ENCODE peak calls at places on chromosomes 7 and 10, in four cellular contexts. P, I, G and V are unnamed samples.
A peak's percentile ranks its signal among the peaks of the same experiment; 100 is the strongest.

GRCh38 chr7:28623105-28623730 is 210.9 kb downstream of the CREB5 start:
- DNase-seq in G (no peak), P (no peak), I (no peak), V (no peak)

GRCh38 chr10:71975087-71975890 is 11.1 kb downstream of the CHST3 start:
- DNase-seq in G (no peak), I (no peak), P (no peak), V (no peak)

GRCh38 chr7:101171442-101171837 is 6.1 kb upstream of the VGF start:
- DNase-seq in G (no peak), I (no peak), P (no peak), V (no peak)

GRCh38 chr10:65518379-65518778 is 1407.5 kb upstream of the LRRTM3 start:
- DNase-seq in G (no peak), I (no peak), P (no peak), V (no peak)

GRCh38 chr10:67912330-67912946 is 28.0 kb downstream of the SIRT1 start:
- DNase-seq in P (no peak), G (no peak), I (no peak), V (no peak)

GRCh38 chr7:32266932-32267475 is 196.8 kb upstream of the PDE1C start:
- DNase-seq in P (no peak), I (no peak), G (no peak), V (no peak)

GRCh38 chr10:91592282-91593020 is 40.4 kb downstream of the PPP1R3C start:
- DNase-seq in G (no peak), P (no peak), I (no peak), V (no peak)

GRCh38 chr7:63028376-63029206 is 970.1 kb upstream of the ZNF722 start:
- DNase-seq in I (no peak), G (no peak), P (no peak), V (no peak)

GRCh38 chr7:12007591-12007990 is 175.6 kb upstream of the THSD7A start:
- DNase-seq in G (no peak), P (no peak), I (no peak), V (no peak)

GRCh38 chr10:79065091-79065551 is 3.6 kb upstream of the ZMIZ1 start:
- DNase-seq in I (no peak), P (no peak), G (no peak), V (no peak)

GRCh38 chr10:3486346-3487065 is 298.5 kb downstream of the KLF6 start:
- DNase-seq in G (no peak), I (no peak), P (no peak), V (no peak)

GRCh38 chr10:129932182-129932581 is 31.9 kb downstream of the EBF3 start:
- DNase-seq in G (no peak), I (no peak), P (no peak), V (no peak)

GRCh38 chr10:110615057-110615630 is 29.0 kb upstream of the RBM20 start:
- DNase-seq in G (no peak), I (no peak), P (no peak), V (no peak)

GRCh38 chr7:50728184-50728583 is 54.5 kb downstream of the GRB10 start:
- DNase-seq in G (no peak), P (no peak), I (no peak), V (no peak)

GRCh38 chr7:99267530-99268360 is 4.9 kb upstream of the MYH16 start:
- DNase-seq in I (no peak), G (no peak), P (no peak), V (no peak)

GRCh38 chr7:40937879-40938278 is 765.0 kb downstream of the INHBA start:
- DNase-seq in G (no peak), I (no peak), P (no peak), V (no peak)

GRCh38 chr7:104225441-104225840 is 17.6 kb upstream of the ORC5 start:
- DNase-seq in I (no peak), G (no peak), P (no peak), V (no peak)

GRCh38 chr7:101558742-101559325 is 70.3 kb downstream of the MYL10 start:
- DNase-seq in G (no peak), P (no peak), I (peak; percentile 30), V (no peak)

GRCh38 chr10:3828404-3829192 is 43.6 kb upstream of the KLF6 start:
- DNase-seq in I (peak; percentile 50), G (no peak), P (no peak), V (no peak)

GRCh38 chr7:55020481-55020871 is 1.7 kb downstream of the EGFR start:
- DNase-seq in P (no peak), I (no peak), G (no peak), V (no peak)

GRCh38 chr7:134693256-134693655 is 46.6 kb downstream of the BPGM start:
- DNase-seq in I (no peak), P (no peak), G (no peak), V (no peak)

GRCh38 chr10:86253171-86254072 is 113.2 kb downstream of the GRID1 start:
- DNase-seq in I (no peak), G (no peak), P (no peak), V (no peak)

GRCh38 chr10:93871805-93872204 is 22.0 kb upstream of the SLC35G1 start:
- DNase-seq in I (no peak), G (no peak), P (no peak), V (no peak)

GRCh38 chr10:65030263-65030662 is 1509.1 kb downstream of the REEP3 start:
- DNase-seq in I (no peak), G (no peak), P (no peak), V (no peak)

GRCh38 chr7:6288270-6288860 is 15.9 kb upstream of the CYTH3 start:
- DNase-seq in G (no peak), I (no peak), P (no peak), V (no peak)

GRCh38 chr7:105769951-105770628 is 106.3 kb downstream of the ATXN7L1 start:
- DNase-seq in P (no peak), G (no peak), I (no peak), V (no peak)

DNA sequence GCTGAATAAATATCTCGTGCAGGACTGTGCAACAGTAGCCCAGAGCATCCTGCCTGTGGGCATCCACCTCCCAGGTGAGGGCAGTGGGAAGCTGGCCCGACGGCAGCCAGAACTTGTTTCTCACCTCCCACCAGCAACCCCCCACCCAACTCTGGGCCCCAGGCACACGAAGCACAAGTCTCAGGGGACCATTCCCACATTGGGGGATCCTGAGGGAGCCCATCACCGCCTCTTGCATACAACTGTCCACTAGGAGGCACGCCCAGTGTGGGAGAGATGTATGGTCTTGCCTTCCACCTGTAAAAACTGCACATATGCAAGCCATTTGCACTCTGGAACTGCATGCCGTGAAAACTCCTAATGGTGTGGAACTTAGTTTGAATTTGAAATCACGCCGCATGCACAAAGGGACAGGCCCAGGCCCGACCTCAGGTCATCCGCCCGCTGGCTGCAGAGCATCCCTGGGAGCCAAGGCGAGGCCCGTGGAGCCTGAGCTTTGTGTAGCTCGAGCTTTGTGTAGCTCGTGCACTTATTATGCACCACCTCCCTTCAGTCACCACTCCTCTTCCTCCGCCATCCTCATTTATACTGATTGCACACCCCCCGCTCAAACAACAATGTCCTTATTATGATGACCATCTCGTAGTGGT is 147.9 kb downstream of the ADCY1 start:
- DNase-seq in G (no peak), P (no peak), I (peak; percentile 9), V (no peak)
- TF ChIP-seq POLR2AphosphoS5 in G (no peak), P (no peak), I (no peak), V (peak; percentile 62)

GRCh38 chr10:9621216-9621615 is 1396.5 kb upstream of the CELF2 start:
- DNase-seq in P (no peak), I (no peak), G (no peak), V (no peak)
- TF ChIP-seq SPI1 in P (no peak), I (no peak), G (no peak), V (no peak)

DNA sequence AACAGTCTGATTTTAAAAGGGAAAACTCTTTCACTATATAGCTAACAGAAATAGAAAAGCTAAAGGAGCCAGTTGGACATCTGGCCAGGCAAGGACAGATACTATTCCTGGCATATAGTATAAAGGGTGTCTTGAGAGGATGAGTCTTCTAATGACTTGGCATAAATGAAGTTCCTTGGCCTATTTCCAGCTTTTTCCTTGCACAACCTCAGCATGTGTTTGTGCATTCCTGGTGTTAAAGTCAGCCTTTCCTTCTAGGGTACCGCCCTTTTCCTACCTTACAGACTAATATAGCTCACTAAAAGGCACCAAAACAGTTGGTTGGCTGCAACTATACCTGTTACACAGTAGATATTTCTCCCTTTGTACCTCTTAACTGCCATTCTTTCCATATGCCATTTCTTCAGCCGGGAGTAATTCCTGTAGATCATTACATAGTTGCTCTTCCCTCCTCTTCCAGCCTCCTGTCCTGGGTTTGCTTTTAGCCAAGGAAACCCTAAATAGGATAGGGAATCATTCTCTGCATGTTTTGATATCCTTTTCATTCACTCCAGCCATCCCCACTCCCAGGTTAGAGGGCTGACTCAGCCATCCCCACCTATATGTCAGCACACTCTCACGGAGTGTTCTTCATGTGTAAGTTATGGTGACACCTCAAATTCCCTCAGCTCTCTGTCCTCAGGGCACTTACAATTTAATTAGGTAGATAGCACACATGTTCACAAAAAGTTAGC is 102.1 kb upstream of the MDFIC start:
- DNase-seq in G (no peak), P (no peak), I (no peak), V (no peak)
- TF ChIP-seq POLR2AphosphoS5 in G (no peak), P (no peak), I (no peak), V (no peak)

DNA sequence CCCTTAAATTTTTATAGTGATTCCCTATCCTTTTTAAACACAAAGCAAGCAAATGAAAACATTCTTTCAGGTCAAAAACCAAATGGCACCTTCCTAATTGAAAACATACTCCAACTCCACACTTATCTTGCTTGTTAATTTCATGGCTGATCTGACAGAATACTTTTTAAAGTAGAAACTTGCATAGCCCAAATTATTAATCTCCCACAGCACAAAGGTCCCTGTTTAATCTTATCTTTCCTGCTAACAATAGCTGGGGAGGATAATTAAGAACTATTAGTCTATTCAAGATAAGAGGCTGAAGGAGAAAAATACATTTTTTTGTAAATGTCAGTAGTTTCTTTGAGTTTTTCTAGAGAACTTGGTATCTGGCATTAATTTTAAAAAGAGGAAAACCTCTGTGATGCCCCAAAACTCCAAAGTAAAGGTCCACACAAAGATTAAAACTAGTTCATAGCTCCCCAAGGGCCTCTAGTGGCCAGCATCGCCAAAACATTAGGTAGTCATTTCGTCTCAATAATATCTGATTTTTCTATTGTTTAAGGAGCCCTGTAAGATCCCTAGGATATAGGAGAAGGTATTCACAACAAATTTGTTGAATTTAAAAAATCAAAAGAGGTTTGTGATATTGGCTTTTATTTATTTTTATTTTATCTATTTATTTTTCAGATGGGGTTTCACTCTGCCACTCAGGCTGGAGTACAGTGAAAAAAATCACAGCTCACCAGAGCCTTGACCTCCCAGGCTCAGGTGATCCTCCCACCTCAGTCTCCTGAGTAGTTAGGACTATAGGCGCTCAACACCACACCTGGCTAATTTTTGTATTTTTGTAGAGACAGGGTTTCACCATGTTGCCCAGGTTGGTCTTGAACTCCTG is 14.7 kb downstream of the CDNF start:
- DNase-seq in I (peak; percentile 24), G (no peak), P (no peak), V (peak; percentile 22)
- TF ChIP-seq SPI1 in I (no peak), G (no peak), P (no peak), V (no peak)

DNA sequence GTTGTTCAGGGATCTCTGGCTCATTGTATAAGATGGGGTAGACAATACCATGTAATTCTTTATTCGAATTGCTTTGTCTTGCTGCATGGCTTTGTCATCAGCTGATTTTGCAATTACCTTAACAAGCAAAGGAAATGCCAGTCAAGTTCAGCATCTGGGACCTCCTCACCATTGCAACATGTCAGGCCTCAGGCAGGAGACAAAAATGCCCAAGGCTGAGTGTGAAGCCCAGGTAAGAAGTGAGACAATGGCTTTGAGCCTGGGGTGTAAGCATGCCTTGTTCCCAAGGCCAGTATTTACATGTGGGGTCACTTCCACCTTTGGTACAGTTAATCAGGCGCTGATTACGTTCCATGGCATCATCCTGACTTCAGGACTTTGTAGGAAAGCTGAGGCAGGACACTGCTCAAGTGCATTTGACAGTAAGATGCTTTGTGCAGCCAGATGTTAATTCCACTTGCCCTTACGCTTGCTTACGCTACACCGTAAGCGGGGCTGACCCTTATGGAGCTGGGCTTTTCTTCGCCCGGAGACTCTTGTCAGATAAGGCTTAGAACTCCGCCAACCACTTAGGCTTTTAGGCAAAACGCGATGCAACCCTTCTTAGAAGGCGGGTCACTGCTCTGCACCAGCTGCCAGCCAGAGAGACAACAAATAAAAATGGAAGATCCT is 1.5 kb upstream of the SP4 start:
- DNase-seq in G (peak; percentile 43), I (no peak), P (no peak), V (no peak)
- TF ChIP-seq POLR2AphosphoS5 in G (no peak), I (no peak), P (no peak), V (no peak)